ENCODE peak calls at places on chromosomes 12 and 14, in four cellular contexts. One of them, this sample, is unnamed.
A peak's percentile ranks its signal among the peaks of the same experiment; 100 is the strongest.

GRCh38 chr14:99737451-99737951 is 53.4 kb downstream of the CYP46A1 start:
- DNase-seq in A549: peak; percentile 64
- DNase-seq in K562: no peak
- DNase-seq in WTC11: no peak
- DNase-seq in this sample: no peak

GRCh38 chr14:24808412-24808811 is 174.4 kb upstream of the GZMB start:
- DNase-seq in WTC11: no peak
- DNase-seq in K562: no peak
- DNase-seq in A549: no peak
- DNase-seq in this sample: no peak

GRCh38 chr14:75252254-75252837 is 26.3 kb upstream of the FOS start:
- DNase-seq in A549: no peak
- DNase-seq in WTC11: no peak
- DNase-seq in K562: no peak
- DNase-seq in this sample: no peak

GRCh38 chr14:77848031-77848430 is 48.1 kb downstream of the ADCK1 start:
- DNase-seq in A549: no peak
- DNase-seq in WTC11: no peak
- DNase-seq in K562: no peak
- DNase-seq in this sample: no peak

GRCh38 chr12:51378749-51379148 is 12.5 kb downstream of the GALNT6 start:
- DNase-seq in WTC11: no peak
- DNase-seq in K562: no peak
- DNase-seq in A549: no peak
- DNase-seq in this sample: no peak

GRCh38 chr12:8662592-8662991 is at the start of gene MFAP5:
- DNase-seq in K562: no peak
- DNase-seq in WTC11: no peak
- DNase-seq in A549: no peak
- DNase-seq in this sample: no peak

GRCh38 chr14:51612449-51612848 is 39.3 kb upstream of the FRMD6 start:
- DNase-seq in A549: no peak
- DNase-seq in K562: no peak
- DNase-seq in WTC11: no peak
- DNase-seq in this sample: no peak

GRCh38 chr12:22981711-22982110 is 356.7 kb downstream of the ETNK1 start:
- DNase-seq in A549: peak; percentile 16
- DNase-seq in WTC11: no peak
- DNase-seq in K562: peak; percentile 4
- DNase-seq in this sample: no peak

GRCh38 chr14:61421212-61421923 is 100.0 kb downstream of the PRKCH start:
- DNase-seq in A549: no peak
- DNase-seq in WTC11: no peak
- DNase-seq in K562: no peak
- DNase-seq in this sample: no peak

GRCh38 chr14:22474730-22475351 is 114.2 kb downstream of the DAD1 start:
- DNase-seq in K562: no peak
- DNase-seq in WTC11: no peak
- DNase-seq in A549: no peak
- DNase-seq in this sample: no peak

GRCh38 chr12:92242917-92243316 is 97.3 kb upstream of the BTG1 start:
- DNase-seq in A549: no peak
- DNase-seq in K562: no peak
- DNase-seq in WTC11: no peak
- DNase-seq in this sample: no peak

GRCh38 chr12:5088586-5089264 is 45.0 kb downstream of the KCNA5 start:
- DNase-seq in A549: peak; percentile 64
- DNase-seq in WTC11: no peak
- DNase-seq in K562: no peak
- DNase-seq in this sample: no peak

GRCh38 chr12:92439397-92439779 is 263.4 kb upstream of the PLEKHG7 start:
- DNase-seq in K562: no peak
- DNase-seq in WTC11: no peak
- DNase-seq in A549: peak; percentile 66
- DNase-seq in this sample: no peak

GRCh38 chr12:121580959-121581680 is at the start of gene KDM2B:
- DNase-seq in WTC11: no peak
- DNase-seq in A549: no peak
- DNase-seq in K562: peak; percentile 72
- DNase-seq in this sample: peak; percentile 63

GRCh38 chr12:77710209-77710608 is 120.5 kb upstream of the NAV3 start:
- DNase-seq in K562: no peak
- DNase-seq in WTC11: no peak
- DNase-seq in A549: no peak
- DNase-seq in this sample: no peak

GRCh38 chr12:28292699-28293098 is 102.4 kb downstream of the CCDC91 start:
- DNase-seq in WTC11: no peak
- DNase-seq in A549: no peak
- DNase-seq in K562: no peak
- DNase-seq in this sample: no peak

GRCh38 chr12:12327802-12328201 is 22.2 kb downstream of the MANSC1 start:
- DNase-seq in WTC11: no peak
- DNase-seq in A549: peak; percentile 82
- DNase-seq in K562: peak; percentile 72
- DNase-seq in this sample: peak; percentile 65

GRCh38 chr14:34620115-34620514 is 9.8 kb downstream of the SNX6 start:
- DNase-seq in K562: no peak
- DNase-seq in A549: no peak
- DNase-seq in WTC11: no peak
- DNase-seq in this sample: no peak

GRCh38 chr12:71896171-71896570 is 42.5 kb upstream of the TPH2 start:
- DNase-seq in K562: no peak
- DNase-seq in WTC11: no peak
- DNase-seq in A549: no peak
- DNase-seq in this sample: no peak

DNA sequence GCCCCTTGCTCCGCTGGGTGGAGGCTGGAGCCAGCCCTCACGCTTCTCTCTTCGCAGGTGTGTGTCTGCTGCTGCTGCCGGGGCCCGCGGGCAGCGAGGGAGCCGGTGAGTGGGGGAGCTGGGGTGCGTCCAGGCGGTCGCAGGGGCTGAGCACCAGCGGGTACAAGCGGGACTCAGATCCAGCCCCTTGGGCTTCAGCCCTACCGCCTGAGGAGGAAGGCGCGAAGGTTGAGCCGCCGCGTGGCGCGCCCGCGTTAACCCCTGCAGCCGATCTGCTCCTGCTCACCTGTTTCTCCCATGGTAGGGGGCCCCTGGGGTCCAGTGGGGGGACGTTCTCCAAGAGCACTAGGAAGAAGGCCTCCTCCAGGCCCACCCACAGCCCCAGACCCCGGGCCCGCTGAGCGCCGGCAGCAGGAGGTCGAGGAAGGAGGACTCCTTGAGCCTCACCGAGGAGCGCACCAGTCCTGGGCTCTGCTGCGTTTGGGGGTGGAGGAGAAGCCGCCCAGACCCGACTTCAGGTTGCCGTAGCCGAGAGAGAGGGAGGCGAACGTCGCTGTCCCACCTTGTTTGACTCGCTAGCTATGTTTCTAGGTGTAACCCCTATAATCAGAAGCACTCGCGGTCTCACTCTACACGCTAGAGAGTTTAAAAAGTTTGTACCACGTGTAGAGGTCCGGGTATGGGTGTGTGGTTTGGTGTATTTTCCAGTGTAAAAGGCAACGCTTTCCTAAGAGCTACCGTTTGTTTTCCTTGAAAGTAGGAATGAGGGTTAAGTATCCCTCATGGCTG is 834 bp downstream of the COCH start:
- DNase-seq in A549: no peak
- DNase-seq in WTC11: peak; percentile 53
- DNase-seq in K562: peak; percentile 34
- DNase-seq in this sample: no peak
- TF ChIP-seq HMGXB4 in A549: no peak
- TF ChIP-seq HMGXB4 in WTC11: no peak
- TF ChIP-seq HMGXB4 in K562: no peak
- TF ChIP-seq HMGXB4 in this sample: no peak

DNA sequence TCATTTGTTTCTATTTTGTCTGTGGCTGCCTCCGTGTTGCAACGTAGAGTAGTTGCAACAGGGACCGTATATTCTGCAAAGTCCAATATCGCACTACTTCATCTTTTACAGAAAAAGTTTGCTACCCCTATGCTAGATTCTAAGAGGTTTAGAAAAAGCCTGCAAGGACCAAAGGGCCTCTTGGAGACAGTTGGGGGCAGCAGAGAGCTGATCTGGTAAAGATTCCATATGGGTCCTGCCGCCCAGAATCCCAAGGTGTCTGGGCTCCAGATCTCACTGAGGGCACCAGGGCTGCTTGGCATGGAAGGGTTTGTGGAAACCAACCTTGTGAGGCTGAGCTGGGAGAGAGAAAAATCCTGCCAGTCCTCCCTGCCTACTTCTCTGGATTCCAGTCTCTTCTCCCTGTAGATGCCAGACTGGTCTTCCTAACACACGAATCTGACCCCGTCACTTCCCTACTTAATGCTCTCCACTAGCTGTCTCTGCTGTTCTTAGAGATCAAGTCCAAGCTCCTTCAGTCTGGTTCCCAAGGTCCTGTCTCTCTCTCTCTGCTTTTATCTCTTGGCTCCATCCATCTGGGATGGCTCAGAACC is 74.6 kb downstream of the GLRX5 start:
- DNase-seq in A549: peak; percentile 53
- DNase-seq in WTC11: peak; percentile 75
- DNase-seq in K562: peak; percentile 44
- DNase-seq in this sample: peak; percentile 39
- TF ChIP-seq HMGXB4 in A549: no peak
- TF ChIP-seq HMGXB4 in WTC11: no peak
- TF ChIP-seq HMGXB4 in K562: no peak
- TF ChIP-seq HMGXB4 in this sample: no peak

DNA sequence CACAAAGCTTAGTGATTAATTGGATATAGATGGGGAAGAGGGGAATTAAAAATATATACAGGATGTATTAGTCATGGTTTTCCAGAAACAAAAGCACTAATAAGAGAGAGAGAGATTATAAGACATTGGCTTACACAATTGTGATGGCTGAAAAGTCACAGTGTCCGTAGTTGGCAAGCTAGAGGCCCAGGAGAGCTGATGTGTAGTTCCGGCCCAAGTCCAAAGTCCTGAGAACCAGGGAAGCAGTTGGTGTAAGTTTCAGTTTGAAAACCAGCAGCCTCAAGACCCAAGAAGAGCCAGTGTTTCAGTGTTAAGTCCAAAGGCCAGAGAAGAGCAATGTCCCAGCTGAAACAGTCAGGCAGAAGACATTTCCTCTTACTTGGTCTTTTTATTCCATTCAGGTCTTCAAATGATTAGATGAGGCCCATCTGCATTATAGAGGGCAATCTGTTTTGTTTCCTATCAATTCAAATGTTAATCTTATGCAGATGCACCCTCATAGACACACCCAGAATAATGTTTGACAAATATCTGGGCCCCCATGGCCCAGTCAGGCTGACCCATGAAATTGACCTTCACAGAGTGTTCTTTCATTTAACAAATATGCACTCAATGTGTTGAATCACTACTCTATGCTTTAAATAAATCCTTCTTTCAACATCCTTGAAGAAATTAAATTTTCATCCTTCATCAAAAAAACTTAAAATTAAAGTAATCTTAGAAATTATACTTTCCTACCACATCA is 67.2 kb upstream of the DIO2 start:
- DNase-seq in K562: no peak
- DNase-seq in A549: peak; percentile 9
- DNase-seq in WTC11: no peak
- DNase-seq in this sample: no peak
- TF ChIP-seq HMGXB4 in K562: no peak
- TF ChIP-seq HMGXB4 in A549: no peak
- TF ChIP-seq HMGXB4 in WTC11: no peak
- TF ChIP-seq HMGXB4 in this sample: no peak

GRCh38 chr12:53287741-53288216 is 7.6 kb upstream of the PFDN5 start:
- DNase-seq in WTC11: peak; percentile 74
- DNase-seq in A549: peak; percentile 79
- DNase-seq in K562: peak; percentile 77
- DNase-seq in this sample: peak; percentile 38
- TF ChIP-seq HMGXB4 in WTC11: no peak
- TF ChIP-seq HMGXB4 in A549: no peak
- TF ChIP-seq HMGXB4 in K562: no peak
- TF ChIP-seq HMGXB4 in this sample: no peak

DNA sequence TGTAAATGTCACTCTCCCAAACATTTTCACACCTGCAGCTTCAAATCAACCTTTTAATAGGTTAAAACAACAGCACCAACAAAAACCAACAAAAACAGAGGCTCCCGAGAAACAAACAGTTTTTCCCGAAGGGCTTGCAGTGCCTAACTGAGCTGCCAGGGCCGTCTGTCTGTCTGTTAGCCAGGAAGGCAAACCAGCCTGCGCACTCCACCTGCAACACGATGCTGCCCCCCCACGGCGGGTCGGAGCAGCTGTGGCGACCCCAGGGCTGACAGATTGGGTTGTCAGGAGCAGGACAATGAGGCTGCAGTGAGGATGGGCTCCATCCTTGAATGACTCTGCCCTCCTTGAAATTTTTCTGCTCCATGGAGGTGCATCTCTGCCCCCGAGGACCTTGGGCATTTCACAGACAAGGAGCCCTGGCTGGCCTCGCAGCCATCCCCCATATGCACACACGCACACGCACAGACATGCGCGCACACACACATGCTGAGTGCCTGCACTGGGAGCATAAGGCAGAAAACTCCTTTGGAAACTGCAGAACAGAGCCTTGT is 2.6 kb downstream of the RTL1 start:
- DNase-seq in WTC11: peak; percentile 75
- DNase-seq in A549: peak; percentile 54
- DNase-seq in K562: peak; percentile 75
- DNase-seq in this sample: peak; percentile 72
- TF ChIP-seq HMGXB4 in WTC11: no peak
- TF ChIP-seq HMGXB4 in A549: no peak
- TF ChIP-seq HMGXB4 in K562: no peak
- TF ChIP-seq HMGXB4 in this sample: peak; percentile 73

DNA sequence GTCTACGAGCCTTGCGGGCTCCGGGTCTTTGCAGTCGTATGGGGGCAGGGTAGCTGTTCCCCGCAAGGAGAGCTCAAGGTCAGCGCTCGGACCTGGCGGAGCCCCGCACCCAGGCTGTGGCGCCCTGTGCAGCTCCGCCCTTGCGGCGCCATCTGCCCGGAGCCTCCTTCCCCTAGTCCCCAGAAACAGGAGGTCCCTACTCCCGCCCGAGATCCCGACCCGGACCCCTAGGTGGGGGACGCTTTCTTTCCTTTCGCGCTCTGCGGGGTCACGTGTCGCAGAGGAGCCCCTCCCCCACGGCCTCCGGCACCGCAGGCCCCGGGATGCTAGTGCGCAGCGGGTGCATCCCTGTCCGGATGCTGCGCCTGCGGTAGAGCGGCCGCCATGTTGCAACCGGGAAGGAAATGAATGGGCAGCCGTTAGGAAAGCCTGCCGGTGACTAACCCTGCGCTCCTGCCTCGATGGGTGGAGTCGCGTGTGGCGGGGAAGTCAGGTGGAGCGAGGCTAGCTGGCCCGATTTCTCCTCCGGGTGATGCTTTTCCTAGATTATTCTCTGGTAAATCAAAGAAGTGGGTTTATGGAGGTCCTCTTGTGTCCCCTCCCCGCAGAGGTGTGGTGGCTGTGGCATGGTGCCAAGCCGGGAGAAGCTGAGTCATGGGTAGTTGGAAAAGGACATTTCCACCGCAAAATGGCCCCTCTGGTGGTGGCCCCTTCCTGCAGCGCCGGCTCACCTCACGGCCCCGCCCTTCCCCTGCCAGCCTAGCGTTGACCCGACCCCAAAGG is 788 bp downstream of the GAPDH start:
- DNase-seq in K562: peak; percentile 64
- DNase-seq in A549: peak; percentile 71
- DNase-seq in WTC11: peak; percentile 77
- DNase-seq in this sample: peak; percentile 22
- TF ChIP-seq HMGXB4 in K562: no peak
- TF ChIP-seq HMGXB4 in A549: peak; percentile 33
- TF ChIP-seq HMGXB4 in WTC11: peak; percentile 51
- TF ChIP-seq HMGXB4 in this sample: no peak

This sample was measured in HepG2.